ENCODE peak calls at places on chromosomes 3 and 15, in four cellular contexts. C is ovary, M is adrenal gland, I is HepG2. D is an unnamed sample.

GRCh38 chr3:48403533-48404439 is 26.1 kb downstream of the PLXNB1 start:
- DNase-seq in C (no peak), M (no peak), I (no peak), D (peak; percentile 13)

GRCh38 chr15:98530570-98530969 is 117.8 kb upstream of the IGF1R start:
- DNase-seq in C (no peak), M (no peak), I (no peak), D (no peak)

GRCh38 chr15:89492111-89492641 is 4.2 kb downstream of the RHCG start:
- DNase-seq in C (no peak), M (no peak), I (no peak), D (no peak)

GRCh38 chr15:56675930-56676329 is 57.4 kb downstream of the ZNF280D start:
- DNase-seq in C (no peak), M (no peak), I (no peak), D (no peak)

GRCh38 chr3:69252631-69253030 is 130.2 kb upstream of the LMOD3 start:
- DNase-seq in C (no peak), M (no peak), I (no peak), D (no peak)

GRCh38 chr3:130386604-130387263 is 41.3 kb downstream of the COL6A5 start:
- DNase-seq in C (no peak), M (no peak), I (no peak), D (no peak)

GRCh38 chr15:74389115-74390048 is 21.9 kb upstream of the CYP11A1 start:
- DNase-seq in C (no peak), M (no peak), I (no peak), D (no peak)

GRCh38 chr3:27880969-27881892 is 159.1 kb upstream of the EOMES start:
- DNase-seq in C (no peak), M (peak; percentile 12), I (no peak), D (no peak)

GRCh38 chr3:67000006-67000405 is 1.9 kb downstream of the KBTBD8 start:
- DNase-seq in C (no peak), M (no peak), I (no peak), D (no peak)

GRCh38 chr3:184788751-184789150 is 23.2 kb upstream of the VPS8 start:
- DNase-seq in C (no peak), M (no peak), I (no peak), D (no peak)

GRCh38 chr3:65928110-65928509 is 110.6 kb downstream of the MAGI1 start:
- DNase-seq in C (no peak), M (no peak), I (peak; percentile 69), D (no peak)

GRCh38 chr3:50248387-50248786 is 12.4 kb downstream of the GNAI2 start:
- DNase-seq in C (no peak), M (no peak), I (no peak), D (no peak)

GRCh38 chr15:33125883-33126535 is 68.5 kb downstream of the FMN1 start:
- DNase-seq in C (no peak), M (no peak), I (no peak), D (no peak)

GRCh38 chr3:15512173-15512572 is 9.3 kb downstream of the COLQ start:
- DNase-seq in C (no peak), M (no peak), I (no peak), D (no peak)

GRCh38 chr3:52433328-52434060 is 11.4 kb downstream of the SEMA3G start:
- DNase-seq in C (peak; percentile 21), M (no peak), I (no peak), D (peak; percentile 13)

GRCh38 chr15:41961014-41961518 is 11.3 kb downstream of the EHD4 start:
- DNase-seq in C (no peak), M (no peak), I (peak; percentile 79), D (no peak)
- TF ChIP-seq POLR2A in C (no peak), M (no peak), I (no peak), D (no peak)

GRCh38 chr15:100880897-100881242 is 1.2 kb downstream of the ALDH1A3 start:
- DNase-seq in C (no peak), M (no peak), I (no peak), D (no peak)

GRCh38 chr15:100878601-100879000 is 1.0 kb upstream of the ALDH1A3 start:
- DNase-seq in C (no peak), M (no peak), I (no peak), D (no peak)

GRCh38 chr15:100880139-100880896 is 687 bp downstream of the ALDH1A3 start:
- DNase-seq in C (no peak), M (no peak), I (no peak), D (no peak)

GRCh38 chr15:100879046-100879445 is 585 bp upstream of the ALDH1A3 start:
- DNase-seq in C (no peak), M (no peak), I (no peak), D (no peak)

DNA sequence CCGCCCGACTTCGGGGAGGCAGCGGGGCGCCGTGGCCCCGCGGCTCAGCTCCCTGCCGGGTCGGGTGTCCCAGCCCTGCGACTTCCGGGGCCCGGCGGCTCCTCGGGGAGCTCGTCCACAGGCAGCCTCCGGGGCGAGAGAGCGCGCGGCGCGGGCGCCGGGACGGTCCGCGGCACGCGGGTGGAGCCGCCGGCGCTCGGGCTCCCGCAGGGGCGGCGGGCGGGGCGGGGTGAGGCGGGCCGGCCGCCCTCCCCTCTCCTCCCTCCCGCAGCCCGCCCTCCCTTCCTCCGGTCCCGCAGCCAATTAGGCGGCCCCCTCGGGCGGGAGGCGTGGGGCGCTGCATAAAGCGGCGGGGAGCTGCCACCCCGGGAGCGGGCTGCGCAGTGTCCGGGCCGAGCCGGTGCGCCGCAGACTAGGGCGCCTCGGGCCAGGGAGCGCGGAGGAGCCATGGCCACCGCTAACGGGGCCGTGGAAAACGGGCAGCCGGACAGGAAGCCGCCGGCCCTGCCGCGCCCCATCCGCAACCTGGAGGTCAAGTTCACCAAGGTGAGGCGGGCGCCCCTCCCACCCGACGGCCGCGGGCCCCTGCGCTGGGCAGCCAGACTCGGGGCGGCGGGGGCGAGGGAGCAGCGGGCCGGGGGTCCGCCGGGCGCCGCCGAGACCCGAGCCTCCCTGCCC is at the start of gene ALDH1A3:
- DNase-seq in C (no peak), M (no peak), I (no peak), D (peak; percentile 45)
- H3K27ac ChIP-seq in C (no peak within 1 kb of the TSS), M (no peak within 1 kb of the TSS), I (no peak within 1 kb of the TSS), D (peak within 1 kb of the TSS; percentile 51)

DNA sequence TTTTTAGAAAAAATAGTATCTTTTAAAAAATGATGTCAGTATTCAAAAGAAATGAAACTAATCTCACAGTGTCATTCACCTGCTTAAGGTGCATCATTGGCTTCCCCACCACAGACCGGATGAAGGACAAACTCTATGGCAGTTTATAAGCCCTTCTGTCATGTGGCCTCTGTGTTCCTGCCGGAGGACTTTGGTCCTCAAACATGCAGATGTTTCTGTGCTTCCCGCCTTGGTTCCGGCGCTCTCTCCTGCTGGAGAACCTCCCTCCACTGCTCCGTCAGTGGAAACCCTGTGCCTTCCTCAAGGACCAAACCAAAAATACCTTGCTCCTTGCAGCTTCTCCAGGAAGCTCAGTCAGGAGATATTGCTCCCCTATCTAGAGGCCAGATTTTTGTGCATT is 326.3 kb downstream of the UACA start:
- DNase-seq in C (no peak), M (no peak), I (peak; percentile 58), D (no peak)
- H3K4me1 ChIP-seq in C (no peaks in the 10 kb centered on the region), M (no peaks in the 10 kb centered on the region), I (peaks cover 36% of the 10 kb centered on the region), D (no peaks in the 10 kb centered on the region)

GRCh38 chr3:62562017-62562416 is 188.7 kb upstream of the FEZF2 start:
- DNase-seq in C (no peak), M (no peak), I (no peak), D (no peak)
- TF ChIP-seq POLR2A in C (no peak), M (no peak), I (no peak), D (no peak)

DNA sequence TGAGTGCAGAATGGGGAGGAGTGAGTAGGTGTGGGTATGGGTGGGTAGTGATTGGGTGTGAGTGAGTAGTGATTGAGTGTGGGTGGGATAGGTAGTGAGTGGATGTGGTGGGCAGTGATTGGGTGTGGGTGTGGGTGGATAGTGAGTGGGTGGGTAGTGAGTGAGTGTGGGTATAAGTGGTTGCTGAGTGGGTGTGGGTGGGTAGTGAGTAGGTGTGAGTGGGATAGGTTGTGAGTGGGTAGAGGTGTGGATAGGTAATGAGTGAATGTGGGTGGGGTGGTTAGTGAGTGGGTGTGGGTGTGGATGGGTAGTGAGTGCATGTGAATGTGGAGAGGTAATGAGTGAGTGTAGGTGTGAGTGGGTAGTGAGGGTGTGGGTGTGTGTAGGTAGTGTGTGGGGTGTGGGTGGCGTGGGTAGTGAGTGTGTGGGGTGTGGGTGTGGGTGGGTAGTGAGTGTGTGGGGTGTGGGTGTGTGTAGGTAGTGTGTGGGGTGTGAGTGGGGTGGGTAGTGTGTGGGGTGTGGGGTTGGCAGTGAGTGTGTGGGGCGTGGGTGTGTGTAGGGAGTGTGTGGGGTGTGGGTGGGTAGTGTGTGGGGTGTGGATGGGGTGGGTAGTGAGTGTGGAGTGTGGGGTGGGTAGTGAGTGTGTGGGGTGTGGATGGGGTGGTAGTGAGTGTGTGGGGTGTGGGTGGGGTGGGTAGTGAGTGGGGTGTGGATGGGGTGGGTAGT is 5.3 kb downstream of the MINAR1 start:
- DNase-seq in C (no peak), M (no peak), I (no peak), D (no peak)
- H3K27ac ChIP-seq in C (no peak overlapping the region), M (no peak overlapping the region), I (no peak overlapping the region), D (no peak overlapping the region)

DNA sequence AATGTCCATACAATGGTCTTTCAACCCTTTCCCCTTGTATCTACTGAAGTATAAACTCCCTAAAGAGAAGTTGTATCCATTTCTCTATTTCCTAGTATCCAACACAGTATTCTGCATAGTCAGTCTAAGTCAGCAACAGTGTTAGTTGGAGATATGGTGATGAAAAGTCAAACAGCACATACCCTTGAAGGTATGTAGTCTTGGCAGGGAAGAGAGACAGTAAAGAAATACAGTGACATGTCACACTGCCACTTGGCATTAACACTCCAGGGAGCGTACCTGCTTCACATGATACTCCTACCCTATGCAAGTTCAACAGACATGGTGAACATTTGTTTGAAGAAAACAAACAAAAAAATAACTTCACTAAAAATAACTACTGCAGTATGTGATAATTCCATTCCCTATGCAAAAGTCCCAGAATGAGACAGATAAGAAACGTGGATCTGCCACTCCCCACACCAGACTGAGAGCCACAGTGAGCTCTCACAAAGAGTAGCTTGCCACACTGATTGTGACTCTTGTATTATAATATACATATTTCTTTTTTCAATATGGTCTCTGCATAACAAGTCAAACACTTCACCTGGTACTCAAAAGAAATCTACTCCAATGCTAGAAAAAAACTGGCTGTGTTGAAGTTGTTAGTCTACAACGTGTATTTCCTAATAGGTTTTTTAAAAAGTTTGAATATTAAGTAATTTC is 5.9 kb downstream of the PDCD10 start:
- DNase-seq in C (no peak), M (no peak), I (no peak), D (no peak)
- H3K4me1 ChIP-seq in C (peaks cover 1% of the 10 kb centered on the region), M (peaks cover 12% of the 10 kb centered on the region), I (peaks cover 64% of the 10 kb centered on the region), D (no peaks in the 10 kb centered on the region)

DNA sequence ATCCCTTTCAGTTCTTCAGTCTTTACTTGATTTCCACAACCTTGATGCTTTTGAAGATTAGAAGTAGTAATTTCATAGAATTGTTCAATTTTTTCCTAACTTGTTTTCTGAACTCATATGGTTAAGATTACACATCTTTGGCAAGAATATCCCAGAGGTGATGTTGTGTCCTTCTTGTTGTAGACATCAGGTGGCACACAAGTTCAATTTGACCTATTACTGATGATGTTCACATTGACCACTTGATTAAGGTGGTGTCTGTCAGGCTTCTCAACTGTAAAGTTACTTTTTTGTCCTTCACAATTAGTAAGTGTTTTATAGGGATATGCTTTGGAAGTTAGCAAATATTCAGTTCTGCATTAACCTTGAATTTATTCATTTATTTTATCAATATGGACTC is 34.6 kb upstream of the THRB start:
- DNase-seq in C (no peak), M (no peak), I (no peak), D (no peak)
- TF ChIP-seq POLR2A in C (no peak), M (no peak), I (no peak), D (no peak)